ENCODE peak calls at places on chromosomes 3 and 15, in six cellular contexts. F, E, I, P, W and Q are unnamed samples.

GRCh38 chr15:73021139-73021621 is 31.1 kb upstream of the NEO1 start:
- DNase-seq in F (no peak), E (no peak), I (no peak), P (no peak), W (no peak), Q (no peak)

GRCh38 chr15:49881866-49882265 is 237.2 kb downstream of the ATP8B4 start:
- DNase-seq in F (no peak), E (no peak), I (no peak), P (no peak), W (no peak), Q (no peak)

GRCh38 chr3:43759297-43759782 is 68.6 kb downstream of the ABHD5 start:
- DNase-seq in F (peak), E (no peak), I (peak), P (no peak), W (peak), Q (peak)

GRCh38 chr3:79167651-79168416 is 600.0 kb downstream of the ROBO1 start:
- DNase-seq in F (peak), E (no peak), I (no peak), P (no peak), W (peak), Q (no peak)

GRCh38 chr15:40308844-40309189 is 1.1 kb upstream of the PLCB2 start:
- DNase-seq in F (no peak), E (no peak), I (no peak), P (peak), W (no peak), Q (peak)

GRCh38 chr3:30890907-30891306 is 3.6 kb downstream of the GADL1 start:
- DNase-seq in F (no peak), E (no peak), I (no peak), P (no peak), W (no peak), Q (no peak)

GRCh38 chr3:47854720-47855455 is 52.0 kb downstream of the DHX30 start:
- DNase-seq in F (no peak), E (no peak), I (no peak), P (no peak), W (no peak), Q (no peak)

GRCh38 chr3:169118666-169119370 is 544.7 kb downstream of the MECOM start:
- DNase-seq in F (no peak), E (no peak), I (no peak), P (no peak), W (peak), Q (no peak)

GRCh38 chr3:72924055-72924454 is 36.2 kb downstream of the GXYLT2 start:
- DNase-seq in F (peak), E (no peak), I (no peak), P (no peak), W (no peak), Q (peak)

GRCh38 chr3:63354160-63354559 is 76.1 kb downstream of the SYNPR start:
- DNase-seq in F (no peak), E (no peak), I (no peak), P (no peak), W (no peak), Q (no peak)

GRCh38 chr3:47399531-47400270 is 18.9 kb downstream of the PTPN23 start:
- DNase-seq in F (no peak), E (no peak), I (no peak), P (no peak), W (no peak), Q (peak)

GRCh38 chr3:152021951-152022461 is 148.6 kb downstream of the SUCNR1 start:
- DNase-seq in F (peak), E (peak), I (no peak), P (no peak), W (peak), Q (peak)

GRCh38 chr3:63494646-63495045 is 157.8 kb upstream of the SNTN start:
- DNase-seq in F (no peak), E (no peak), I (no peak), P (no peak), W (no peak), Q (no peak)

GRCh38 chr15:51388726-51389125 is 47.3 kb downstream of the GLDN start:
- DNase-seq in F (no peak), E (no peak), I (no peak), P (no peak), W (no peak), Q (no peak)

GRCh38 chr15:51390239-51390931 is 48.9 kb downstream of the GLDN start:
- DNase-seq in F (no peak), E (no peak), I (no peak), P (no peak), W (no peak), Q (no peak)

GRCh38 chr15:51386960-51387698 is 45.7 kb downstream of the GLDN start:
- DNase-seq in F (no peak), E (no peak), I (no peak), P (no peak), W (no peak), Q (no peak)

GRCh38 chr15:51387699-51388041 is 46.2 kb downstream of the GLDN start:
- DNase-seq in F (no peak), E (no peak), I (no peak), P (no peak), W (no peak), Q (no peak)

DNA sequence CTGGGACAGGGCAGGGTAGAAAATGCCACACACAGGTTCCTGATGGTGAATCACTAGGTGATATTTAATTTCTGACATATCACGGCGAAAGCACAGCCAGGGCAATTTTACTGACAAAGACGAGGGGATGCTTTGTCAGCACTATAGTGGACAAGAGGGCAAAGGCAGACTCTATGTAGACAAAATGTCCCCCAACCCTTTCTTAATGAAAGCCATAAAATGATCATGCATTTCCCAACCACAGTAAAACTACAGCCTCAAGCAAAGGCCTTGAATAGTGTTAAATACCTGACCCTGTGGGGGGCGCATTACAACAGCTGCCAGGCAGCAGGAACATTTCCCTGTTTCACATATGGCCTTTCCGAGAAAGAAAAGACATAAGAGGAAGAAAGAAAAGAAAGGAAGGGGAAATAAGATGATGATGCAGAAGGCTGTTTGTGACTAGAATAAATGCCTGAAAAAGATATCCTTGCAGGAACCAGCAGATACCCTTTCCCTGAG is 49.5 kb downstream of the GLDN start:
- DNase-seq in F (no peak), E (no peak), I (no peak), P (no peak), W (no peak), Q (no peak)
- TF ChIP-seq MYC in F (no peak), E (no peak), I (no peak), P (no peak), W (no peak), Q (no peak)

GRCh38 chr3:27666708-27667107 is 55.4 kb downstream of the EOMES start:
- DNase-seq in F (peak), E (no peak), I (no peak), P (no peak), W (no peak), Q (peak)
- TF ChIP-seq MAX in F (no peak), E (no peak), I (no peak), P (no peak), W (no peak), Q (peak)

DNA sequence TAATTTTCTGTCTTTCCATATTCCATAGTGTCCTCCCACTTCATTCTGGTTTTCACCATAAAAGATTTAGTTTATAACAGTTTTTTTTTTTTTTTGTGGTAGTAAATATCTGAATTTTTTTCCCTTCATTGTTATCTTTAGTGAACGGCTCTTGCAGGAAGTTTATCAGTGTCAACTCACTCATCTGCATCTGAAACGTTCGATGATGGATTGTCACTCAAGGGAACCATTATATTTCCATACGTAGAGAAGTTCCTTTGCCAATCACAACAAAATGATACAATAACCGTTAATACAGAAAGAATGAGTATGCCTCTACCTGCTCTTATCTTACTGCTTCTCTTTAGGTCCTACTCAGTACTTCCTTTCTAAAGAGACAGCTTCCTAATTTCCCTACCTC is 651.2 kb upstream of the KCNMB2 start:
- DNase-seq in F (no peak), E (no peak), I (no peak), P (no peak), W (no peak), Q (no peak)
- TF ChIP-seq MYC in F (no peak), E (no peak), I (no peak), P (no peak), W (no peak), Q (no peak)

GRCh38 chr3:9397331-9397910 is at the start of gene SETD5:
- DNase-seq in F (peak), E (peak), I (peak), P (peak), W (peak), Q (peak)
- TF ChIP-seq MAX in F (peak), E (no peak), I (no peak), P (no peak), W (no peak), Q (no peak)

GRCh38 chr15:92901053-92901761 is 1.1 kb downstream of the CHD2 start:
- DNase-seq in F (peak), E (no peak), I (no peak), P (no peak), W (peak), Q (peak)

GRCh38 chr15:92898988-92899909 is 875 bp upstream of the CHD2 start:
- DNase-seq in F (peak), E (no peak), I (no peak), P (no peak), W (no peak), Q (peak)

GRCh38 chr15:92900712-92901052 is 558 bp downstream of the CHD2 start:
- DNase-seq in F (peak), E (no peak), I (no peak), P (no peak), W (no peak), Q (peak)

GRCh38 chr15:92902020-92902419 is 1.9 kb downstream of the CHD2 start:
- DNase-seq in F (no peak), E (no peak), I (no peak), P (no peak), W (no peak), Q (no peak)

DNA sequence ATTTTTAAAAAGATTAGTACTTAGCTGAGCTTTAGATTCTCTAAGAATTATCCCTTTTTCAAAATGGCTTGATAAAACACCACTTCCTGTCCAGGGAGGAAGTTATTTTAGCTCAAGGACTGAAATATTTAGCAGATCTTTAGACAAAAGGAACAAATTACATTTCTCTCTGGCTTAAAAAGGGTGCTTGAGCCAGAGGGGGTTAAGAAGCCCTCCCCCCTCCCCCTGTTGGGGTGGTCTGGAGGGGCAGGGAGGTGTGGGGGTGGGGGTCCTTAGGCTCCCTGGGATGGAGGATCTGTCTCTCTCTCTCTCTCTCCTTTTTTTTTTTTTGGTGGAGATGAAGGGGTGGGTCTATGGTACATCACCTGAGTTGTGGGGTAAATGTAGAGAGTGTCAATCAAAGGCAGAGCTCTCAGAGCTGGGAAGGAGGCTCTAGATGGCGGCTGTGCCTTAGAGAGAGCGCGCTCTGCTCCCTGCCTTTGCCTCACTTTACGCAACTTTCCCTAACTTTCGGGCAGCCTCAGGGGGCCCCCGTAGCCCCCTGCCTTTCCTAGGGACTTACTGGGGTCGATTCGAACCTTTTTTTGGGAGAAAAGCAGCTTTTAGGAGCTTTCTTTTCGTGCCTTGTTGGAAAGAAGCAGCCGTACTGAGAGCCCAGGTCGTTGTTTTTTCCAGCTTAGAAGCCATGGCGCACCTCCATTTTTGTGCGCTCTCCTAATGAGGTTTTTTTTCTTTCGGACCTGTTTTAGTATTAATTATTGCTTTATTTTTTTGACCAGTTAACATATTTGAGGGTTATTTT is at the start of gene CHD2:
- DNase-seq in F (peak), E (peak), I (peak), P (peak), W (peak), Q (peak)
- TF ChIP-seq MYC in F (peak), E (no peak), I (no peak), P (no peak), W (no peak), Q (peak)

GRCh38 chr3:190773948-190774347 is 88.5 kb downstream of the GMNC start:
- DNase-seq in F (no peak), E (no peak), I (no peak), P (no peak), W (no peak), Q (no peak)
- TF ChIP-seq MAX in F (no peak), E (no peak), I (no peak), P (no peak), W (no peak), Q (no peak)

DNA sequence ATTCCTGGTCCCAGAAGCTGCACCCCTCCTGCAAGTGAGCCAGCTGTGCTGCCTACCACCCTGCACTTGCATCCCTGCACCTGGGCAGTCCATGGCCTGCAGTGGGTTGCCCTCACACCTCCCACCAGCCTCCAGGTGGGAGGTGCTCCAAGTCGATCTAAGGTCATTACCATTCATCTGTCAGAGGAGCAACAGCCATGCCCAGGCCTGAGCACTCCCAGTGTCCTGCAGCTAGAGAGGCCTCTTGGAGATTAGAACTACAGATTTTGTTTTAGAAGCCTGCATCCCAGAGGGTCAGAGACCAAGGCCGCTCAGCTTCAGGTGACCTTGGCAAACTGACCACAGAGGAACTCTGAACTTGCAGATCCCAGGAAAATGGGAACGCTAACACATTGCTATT is 9.0 kb upstream of the ZXDC start:
- DNase-seq in F (no peak), E (no peak), I (no peak), P (no peak), W (no peak), Q (no peak)
- TF ChIP-seq MYC in F (no peak), E (no peak), I (no peak), P (no peak), W (no peak), Q (no peak)